ENCODE peak calls at places on chromosomes 16 and 17, in four cellular contexts. J is AG10803; W is stimulated activated CD8-positive, alpha-beta memory T cell treated with anti-CD3 and anti-CD28 coated beads, Interleukin-7, amount 100 ng/mL, for 24 hours; B is fibroblast of pulmonary artery. C is an unnamed sample.
A peak's percentile ranks its signal among the peaks of the same experiment; 100 is the strongest.

GRCh38 chr17:53390575-53390974 is 432.2 kb upstream of the KIF2B start:
- DNase-seq in J (no peak), W (no peak), B (no peak), C (no peak)

GRCh38 chr17:81094744-81095607 is 60.0 kb downstream of the BAIAP2 start:
- DNase-seq in W (peak; percentile 80), J (peak; percentile 100), B (peak; percentile 99), C (no peak)

GRCh38 chr16:4664538-4665418 is 28.6 kb upstream of the NUDT16L1 start:
- DNase-seq in B (no peak), J (no peak), W (peak; percentile 31), C (no peak)

GRCh38 chr17:69558796-69559195 is 144.3 kb downstream of the MAP2K6 start:
- DNase-seq in W (no peak), J (no peak), B (no peak), C (no peak)

GRCh38 chr16:62089715-62090114 is 53.5 kb upstream of the CDH8 start:
- DNase-seq in B (no peak), W (no peak), J (no peak), C (no peak)

GRCh38 chr17:36610472-36610871 is 9.1 kb downstream of the MRM1 start:
- DNase-seq in B (no peak), W (no peak), J (no peak), C (no peak)

GRCh38 chr17:29595943-29596774 is 3.2 kb downstream of the ANKRD13B start:
- DNase-seq in W (no peak), J (no peak), B (no peak), C (no peak)

GRCh38 chr16:17070882-17071592 is 399.7 kb downstream of the XYLT1 start:
- DNase-seq in B (no peak), W (peak; percentile 41), J (peak; percentile 23), C (peak; percentile 39)

C was measured in NCI-H2029.